ENCODE peak calls at places on chromosomes 1 and 21, in six cellular contexts. W is ovary, L is amygdala, T is HS-27A, C is retina, X is GM12891. J is an unnamed sample.

GRCh38 chr1:178020968-178021640 is 51.2 kb upstream of the SEC16B start:
- DNase-seq in C (no peak), L (no peak), W (no peak), T (no peak), X (no peak), J (no peak)

GRCh38 chr1:100400332-100400933 is 48.1 kb downstream of the CDC14A start:
- DNase-seq in W (no peak), C (peak), T (no peak), L (no peak), X (no peak), J (peak)

GRCh38 chr1:205122489-205122882 is 708 bp upstream of the RBBP5 start:
- DNase-seq in L (no peak), C (no peak), T (no peak), X (no peak), W (no peak), J (no peak)

GRCh38 chr1:177211231-177211630 is 40.5 kb downstream of the BRINP2 start:
- DNase-seq in X (no peak), W (no peak), C (no peak), T (no peak), L (no peak), J (no peak)

GRCh38 chr1:13732971-13733667 is 33.1 kb downstream of the PRDM2 start:
- DNase-seq in T (no peak), W (no peak), L (no peak), C (no peak), X (no peak), J (no peak)

GRCh38 chr1:221105578-221105977 is 226.3 kb downstream of the HLX start:
- DNase-seq in X (no peak), C (no peak), W (no peak), T (no peak), L (no peak), J (no peak)

GRCh38 chr21:41207401-41208388 is 39.7 kb downstream of the BACE2 start:
- DNase-seq in T (no peak), L (no peak), W (peak), C (peak), X (no peak), J (peak)

GRCh38 chr21:42427809-42428419 is 24.2 kb downstream of the UBASH3A start:
- DNase-seq in T (no peak), L (no peak), X (no peak), C (no peak), W (no peak), J (no peak)

GRCh38 chr1:16152521-16153087 is 3.3 kb downstream of the EPHA2 start:
- DNase-seq in L (no peak), W (no peak), T (no peak), X (no peak), C (peak), J (no peak)

GRCh38 chr1:54937469-54937868 is 43.0 kb upstream of the TMEM61 start:
- DNase-seq in L (no peak), T (no peak), X (no peak), C (no peak), W (no peak), J (no peak)

GRCh38 chr1:236913371-236914037 is 90.7 kb downstream of the MT1HL1 start:
- DNase-seq in L (no peak), T (no peak), W (no peak), X (no peak), C (no peak), J (no peak)

GRCh38 chr1:100463809-100464424 is 74.0 kb upstream of the GPR88 start:
- DNase-seq in X (no peak), W (peak), L (peak), C (peak), T (peak), J (peak)

GRCh38 chr1:14733779-14734140 is 135.3 kb downstream of the KAZN start:
- DNase-seq in W (no peak), X (no peak), T (no peak), C (no peak), L (no peak), J (no peak)

GRCh38 chr1:12580054-12580887 is 37.7 kb downstream of the DHRS3 start:
- DNase-seq in C (no peak), W (no peak), T (no peak), X (no peak), L (no peak), J (no peak)

GRCh38 chr1:78871249-78871648 is 135.3 kb downstream of the ADGRL4 start:
- DNase-seq in X (no peak), C (no peak), W (no peak), L (no peak), T (no peak), J (no peak)

GRCh38 chr1:181129771-181130606 is 41.5 kb downstream of the IER5 start:
- DNase-seq in X (no peak), W (no peak), C (no peak), L (no peak), T (no peak), J (no peak)

GRCh38 chr1:167455786-167456446 is 62.4 kb downstream of the CD247 start:
- DNase-seq in W (no peak), L (peak), C (peak), X (peak), T (no peak), J (peak)

GRCh38 chr1:7013833-7014639 is 228.8 kb downstream of the CAMTA1 start:
- DNase-seq in W (no peak), X (no peak), T (no peak), L (no peak), C (no peak), J (no peak)

GRCh38 chr1:216660561-216660960 is 62.7 kb downstream of the ESRRG start:
- DNase-seq in T (no peak), C (no peak), W (no peak), L (no peak), X (no peak), J (no peak)

GRCh38 chr1:238318294-238318908 is 427.7 kb upstream of the ZP4 start:
- DNase-seq in C (no peak), T (no peak), W (no peak), X (no peak), L (no peak), J (no peak)

GRCh38 chr1:189405419-189405818 is 1072.2 kb downstream of the BRINP3 start:
- DNase-seq in X (no peak), L (no peak), W (no peak), C (no peak), T (no peak), J (no peak)

GRCh38 chr1:177809844-177810243 is 160.0 kb downstream of the SEC16B start:
- DNase-seq in L (no peak), T (no peak), W (no peak), C (no peak), X (no peak), J (no peak)

GRCh38 chr1:185156321-185156853 is 366 bp downstream of the TRMT1L start:
- DNase-seq in C (peak), X (peak), T (no peak), W (no peak), L (no peak), J (no peak)

GRCh38 chr1:226687476-226687875 is 51.6 kb downstream of the ITPKB start:
- DNase-seq in T (no peak), W (no peak), C (no peak), X (no peak), L (no peak), J (no peak)